ENCODE peak calls at places on chromosome 10, in five cellular contexts. Y is heart left ventricle; P is esophagus muscularis mucosa; Z is A549; F is CD8-positive, alpha-beta memory T cell. U is an unnamed sample.

GRCh38 chr10:103648231-103648950 is 154.9 kb downstream of the NEURL1 start:
- DNase-seq in Y (no peak), P (no peak), Z (no peak), F (no peak), U (no peak)

GRCh38 chr10:65802391-65802790 is 1123.4 kb upstream of the LRRTM3 start:
- DNase-seq in Y (no peak), P (no peak), Z (no peak), F (no peak), U (no peak)

GRCh38 chr10:62699148-62699547 is 105.4 kb upstream of the ADO start:
- DNase-seq in Y (no peak), P (no peak), Z (no peak), F (no peak), U (no peak)

GRCh38 chr10:7121154-7121797 is 289.6 kb downstream of the SFMBT2 start:
- DNase-seq in Y (peak; percentile 45), P (no peak), Z (peak; percentile 71), F (peak; percentile 76), U (no peak)

GRCh38 chr10:34335960-34336359 is 479.1 kb downstream of the PARD3 start:
- DNase-seq in Y (no peak), P (no peak), Z (no peak), F (no peak), U (no peak)

GRCh38 chr10:78398385-78398784 is 364.7 kb downstream of the RPS24 start:
- DNase-seq in Y (no peak), P (no peak), Z (no peak), F (no peak), U (no peak)

GRCh38 chr10:98374176-98374969 is 40.6 kb downstream of the PYROXD2 start:
- DNase-seq in Y (no peak), P (no peak), Z (no peak), F (no peak), U (no peak)

GRCh38 chr10:75202321-75203096 is 8.1 kb upstream of the VDAC2 start:
- DNase-seq in Y (peak; percentile 87), P (no peak), Z (peak; percentile 40), F (no peak), U (no peak)

GRCh38 chr10:49686651-49687050 is 7.2 kb downstream of the C10orf53 start:
- DNase-seq in Y (no peak), P (peak; percentile 68), Z (no peak), F (no peak), U (no peak)

GRCh38 chr10:69318087-69318996 is 40.0 kb downstream of the HK1 start:
- DNase-seq in Y (peak; percentile 95), P (peak; percentile 96), Z (peak; percentile 97), F (peak; percentile 94), U (peak; percentile 94)

DNA sequence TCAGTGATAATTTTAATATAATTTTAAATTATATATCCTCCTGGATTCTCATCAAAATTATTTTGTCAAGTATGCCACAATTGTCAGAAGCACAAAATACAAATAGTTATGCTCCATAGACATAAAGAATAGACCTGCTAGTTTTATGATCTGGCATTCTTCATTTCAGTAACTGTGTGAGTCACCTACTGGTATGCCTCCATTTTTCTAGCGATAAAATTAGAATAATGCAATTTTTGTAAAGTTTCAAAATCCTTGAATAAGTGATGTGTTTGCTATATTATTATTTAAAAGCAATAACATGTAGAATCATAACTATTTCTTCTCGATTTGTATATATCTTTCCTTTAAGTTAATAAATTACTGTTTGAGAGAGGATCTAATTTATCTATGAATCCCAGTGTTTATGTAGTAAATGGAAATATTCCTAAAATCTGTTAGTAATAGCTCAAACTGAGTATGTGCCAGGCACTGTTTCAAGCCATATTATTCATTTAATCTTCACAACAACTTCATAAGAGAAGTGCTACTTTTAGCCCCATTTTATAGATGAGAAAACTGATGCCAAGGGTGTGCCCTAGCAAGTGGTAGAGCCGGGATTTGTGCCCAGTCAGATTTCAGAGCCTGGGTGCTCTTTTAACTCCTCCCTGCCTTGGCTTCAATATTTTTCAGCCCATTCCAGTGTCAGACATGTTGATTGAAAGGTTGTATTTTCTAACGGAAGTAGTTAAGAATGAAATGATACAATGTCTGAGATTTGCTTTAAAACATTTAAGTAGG is 38.4 kb downstream of the NET1 start:
- DNase-seq in Y (no peak), P (no peak), Z (no peak), F (no peak), U (no peak)
- H3K27ac ChIP-seq in Y (no peak overlapping the region), P (peak overlapping the region; percentile 44), Z (no peak overlapping the region), F (no peak overlapping the region), U (peak overlapping the region; percentile 77)

DNA sequence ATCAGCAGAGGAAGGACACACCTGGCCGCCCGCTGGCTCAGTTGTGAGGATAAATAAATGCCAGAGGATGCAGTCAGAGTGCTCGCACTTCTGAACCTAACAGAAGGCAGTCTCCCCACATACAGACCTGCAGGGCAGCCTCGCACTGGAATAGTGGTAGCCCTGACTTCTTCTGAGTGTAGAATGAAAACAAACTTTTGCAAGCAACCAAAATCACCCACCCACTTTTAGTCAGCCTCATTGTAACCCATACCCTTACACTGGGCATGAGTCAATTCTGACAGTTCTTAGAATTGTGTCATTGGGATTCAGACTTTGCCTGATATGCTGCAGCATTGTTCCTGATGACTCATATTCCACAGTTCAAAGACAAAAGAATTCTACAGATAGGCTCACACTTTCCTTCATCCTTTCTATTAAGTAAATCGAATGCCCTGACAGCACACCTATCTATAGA is 167.0 kb upstream of the CDK1 start:
- DNase-seq in Y (no peak), P (no peak), Z (peak; percentile 31), F (no peak), U (no peak)
- H3K27ac ChIP-seq in Y (no peak overlapping the region), P (no peak overlapping the region), Z (no peak overlapping the region), F (no peak overlapping the region), U (no peak overlapping the region)

DNA sequence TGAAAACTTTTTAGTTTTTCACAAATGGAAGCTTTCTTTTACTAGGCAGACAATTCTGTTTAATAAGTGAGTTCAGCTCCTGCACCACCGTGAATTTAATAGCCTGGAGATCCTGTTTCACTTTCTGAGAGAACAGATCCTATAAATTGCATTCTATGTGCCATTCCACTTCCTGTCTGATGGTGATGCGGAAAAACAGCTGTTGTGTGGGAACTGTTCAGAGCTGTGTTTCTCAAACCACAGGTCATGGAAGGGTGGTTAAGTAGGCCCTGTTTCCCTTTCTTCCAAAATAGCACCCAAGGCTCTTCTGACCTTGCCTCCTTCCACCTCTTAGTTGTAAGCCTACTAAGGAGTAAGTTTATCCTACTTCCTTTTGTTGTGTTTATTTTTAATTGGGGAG is 97.2 kb upstream of the DKK1 start:
- DNase-seq in Y (peak; percentile 15), P (no peak), Z (no peak), F (no peak), U (no peak)
- H3K27ac ChIP-seq in Y (no peak overlapping the region), P (no peak overlapping the region), Z (no peak overlapping the region), F (no peak overlapping the region), U (no peak overlapping the region)

DNA sequence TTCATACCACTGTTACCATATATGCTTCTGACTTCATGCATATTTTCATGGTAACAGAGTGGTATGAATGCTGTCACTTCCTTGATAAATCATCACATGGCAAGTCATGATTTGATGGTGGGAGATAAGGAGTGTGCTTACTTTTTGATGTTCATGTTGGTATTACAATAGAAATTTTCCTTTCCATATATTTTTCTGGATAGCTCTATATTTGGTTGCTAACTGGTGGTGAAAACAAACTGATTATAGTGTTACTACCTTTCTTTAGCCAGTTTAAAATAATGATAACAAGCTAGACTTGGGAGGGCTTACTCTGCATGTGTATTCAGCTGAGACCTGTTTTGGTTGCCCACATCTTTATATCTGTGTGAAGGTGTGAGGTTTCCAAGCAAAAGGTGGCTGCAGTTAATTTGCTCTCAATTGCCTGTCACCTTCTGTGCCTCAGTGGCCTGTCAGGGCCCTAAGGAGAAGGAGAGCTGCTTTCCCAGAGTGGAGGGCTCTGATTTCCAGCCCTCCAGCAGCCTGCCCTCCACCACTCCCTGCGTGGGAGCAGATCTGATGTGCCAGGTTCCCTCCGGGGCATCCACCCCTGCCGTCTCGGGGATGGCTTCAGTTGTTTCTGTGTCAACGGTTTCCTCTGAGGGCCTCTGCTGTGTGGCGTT is 107.6 kb upstream of the KLF6 start:
- DNase-seq in Y (no peak), P (no peak), Z (no peak), F (peak; percentile 59), U (no peak)
- H3K27ac ChIP-seq in Y (no peak overlapping the region), P (no peak overlapping the region), Z (peak overlapping the region; percentile 95), F (peak overlapping the region; percentile 84), U (no peak overlapping the region)

GRCh38 chr10:44982114-44982460 is 3.5 kb upstream of the DEPP1 start:
- DNase-seq in Y (peak; percentile 76), P (no peak), Z (no peak), F (no peak), U (peak; percentile 34)
- H3K27ac ChIP-seq in Y (peak overlapping the region; percentile 79), P (peak overlapping the region; percentile 91), Z (peak overlapping the region; percentile 92), F (no peak overlapping the region), U (peak overlapping the region; percentile 95)

GRCh38 chr10:100972904-100973535 is 3.7 kb downstream of the SEMA4G start:
- DNase-seq in Y (no peak), P (no peak), Z (no peak), F (no peak), U (no peak)

GRCh38 chr10:100970076-100970913 is 991 bp downstream of the SEMA4G start:
- DNase-seq in Y (no peak), P (peak; percentile 88), Z (peak; percentile 44), F (peak; percentile 64), U (peak; percentile 73)

GRCh38 chr10:100972115-100972903 is 3.0 kb downstream of the SEMA4G start:
- DNase-seq in Y (no peak), P (no peak), Z (no peak), F (no peak), U (peak; percentile 12)

GRCh38 chr10:100969175-100970075 is at the start of gene SEMA4G:
- DNase-seq in Y (no peak), P (peak; percentile 90), Z (peak; percentile 79), F (no peak), U (no peak)

DNA sequence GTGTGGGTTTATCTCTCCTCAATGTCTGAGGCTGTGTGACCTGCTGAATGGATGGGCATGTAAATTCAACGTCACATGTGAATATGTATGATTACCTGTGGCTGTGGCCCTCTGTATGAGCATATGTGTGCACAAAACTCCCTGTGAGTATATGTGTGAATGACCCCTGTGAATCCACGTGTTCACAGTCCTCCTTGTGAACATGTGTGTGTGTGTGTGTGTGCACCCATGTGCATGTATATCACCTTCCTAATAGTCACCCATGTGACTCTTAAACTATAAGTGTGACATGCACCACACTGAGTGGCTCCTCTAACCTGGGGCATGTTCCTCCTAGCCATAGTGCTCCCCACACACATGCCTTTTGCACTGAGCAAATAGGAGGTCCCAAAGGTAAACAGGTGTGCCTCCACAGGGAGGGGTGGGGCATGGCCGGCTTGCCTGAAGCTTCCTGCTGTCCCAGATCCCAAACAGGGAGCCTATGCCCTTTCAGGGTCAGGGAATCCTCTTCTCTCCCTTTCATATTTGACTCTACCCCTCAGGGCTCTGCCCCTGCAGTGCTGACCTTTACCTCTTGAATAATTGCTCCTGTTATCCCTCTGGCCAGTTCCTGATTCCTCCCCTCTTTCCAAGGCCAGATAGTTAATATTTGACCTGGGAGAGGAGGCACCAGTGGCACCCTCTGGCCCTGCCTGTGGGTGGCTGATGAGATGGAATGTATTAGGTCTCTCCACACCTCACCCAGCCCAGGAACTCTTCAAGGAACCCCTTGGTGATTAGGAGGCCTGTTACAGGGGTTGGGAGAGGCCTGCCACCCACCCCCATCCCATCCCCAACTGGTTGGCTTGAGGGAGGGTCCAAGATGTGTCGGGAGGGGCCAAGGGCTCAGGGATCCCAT is 1.9 kb downstream of the SEMA4G start:
- DNase-seq in Y (no peak), P (no peak), Z (peak; percentile 65), F (no peak), U (peak; percentile 54)
- H3K27ac ChIP-seq in Y (no peak overlapping the region), P (no peak overlapping the region), Z (peak overlapping the region; percentile 88), F (no peak overlapping the region), U (peak overlapping the region; percentile 81)

GRCh38 chr10:29862926-29863614 is 196.3 kb downstream of the JCAD start:
- DNase-seq in Y (no peak), P (no peak), Z (no peak), F (no peak), U (no peak)
- H3K27ac ChIP-seq in Y (no peak overlapping the region), P (no peak overlapping the region), Z (no peak overlapping the region), F (no peak overlapping the region), U (peak overlapping the region; percentile 39)

GRCh38 chr10:36712695-36713094 is 412.7 kb upstream of the ANKRD30A start:
- DNase-seq in Y (no peak), P (no peak), Z (no peak), F (no peak), U (no peak)
- H3K27ac ChIP-seq in Y (no peak overlapping the region), P (no peak overlapping the region), Z (no peak overlapping the region), F (no peak overlapping the region), U (no peak overlapping the region)